ENCODE peak calls at places on chromosomes 1 and 21, in four cellular contexts. J is heart left ventricle, B is tibial nerve, C is upper lobe of left lung. Y is an unnamed sample.

GRCh38 chr1:24975391-24975790 is 45.3 kb upstream of the RUNX3 start:
- DNase-seq in J (no peak), B (no peak), C (no peak), Y (no peak)

GRCh38 chr1:212012034-212012740 is 23.2 kb downstream of the INTS7 start:
- DNase-seq in J (peak), B (peak), C (peak), Y (no peak)

GRCh38 chr1:184624626-184625025 is 130.0 kb downstream of the EDEM3 start:
- DNase-seq in J (no peak), B (no peak), C (no peak), Y (no peak)

GRCh38 chr1:202200112-202200548 is 6.5 kb downstream of the LGR6 start:
- DNase-seq in J (no peak), B (no peak), C (no peak), Y (no peak)

GRCh38 chr1:180981596-180982387 is 40.9 kb downstream of the STX6 start:
- DNase-seq in J (no peak), B (no peak), C (peak), Y (no peak)

GRCh38 chr1:30600706-30601105 is 122.7 kb downstream of the MATN1 start:
- DNase-seq in J (no peak), B (no peak), C (no peak), Y (no peak)

GRCh38 chr1:217969428-217969827 is 315.7 kb upstream of the RRP15 start:
- DNase-seq in J (no peak), B (no peak), C (no peak), Y (no peak)

GRCh38 chr1:10302416-10302815 is 92.0 kb downstream of the KIF1B start:
- DNase-seq in J (no peak), B (no peak), C (no peak), Y (no peak)

GRCh38 chr1:48203287-48203900 is 19.1 kb upstream of the SLC5A9 start:
- DNase-seq in J (no peak), B (no peak), C (no peak), Y (no peak)

GRCh38 chr1:243601720-243602119 is 248.3 kb downstream of the AKT3 start:
- DNase-seq in J (no peak), B (no peak), C (no peak), Y (no peak)

GRCh38 chr1:67748147-67748546 is 63.1 kb downstream of the GADD45A start:
- DNase-seq in J (no peak), B (no peak), C (no peak), Y (no peak)
- H3K4me3 ChIP-seq in J (peak), B (peak), C (no peak), Y (no peak)

DNA sequence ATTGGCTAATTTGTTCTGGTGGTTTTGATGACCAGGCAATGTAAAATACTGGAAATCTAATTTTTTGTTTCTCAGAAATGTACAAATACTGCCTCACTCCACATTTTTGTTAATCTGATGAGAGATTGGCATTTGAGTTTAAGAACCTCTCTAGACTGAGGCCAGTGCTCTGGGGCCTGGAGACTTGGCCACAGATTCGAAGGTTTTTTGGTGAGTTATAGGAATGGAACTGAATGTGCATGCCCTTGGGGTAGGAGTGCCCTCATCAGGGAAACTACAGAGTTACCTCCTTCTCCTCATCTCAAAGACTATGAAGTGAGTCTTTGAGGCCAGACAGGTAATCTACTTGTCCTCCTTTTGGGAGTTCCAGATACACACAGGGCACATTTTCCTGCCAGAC is 347.9 kb downstream of the LTN1 start:
- DNase-seq in J (no peak), B (no peak), C (no peak), Y (no peak)
- TF ChIP-seq CTCF in J (no peak), B (no peak), C (no peak), Y (no peak)

DNA sequence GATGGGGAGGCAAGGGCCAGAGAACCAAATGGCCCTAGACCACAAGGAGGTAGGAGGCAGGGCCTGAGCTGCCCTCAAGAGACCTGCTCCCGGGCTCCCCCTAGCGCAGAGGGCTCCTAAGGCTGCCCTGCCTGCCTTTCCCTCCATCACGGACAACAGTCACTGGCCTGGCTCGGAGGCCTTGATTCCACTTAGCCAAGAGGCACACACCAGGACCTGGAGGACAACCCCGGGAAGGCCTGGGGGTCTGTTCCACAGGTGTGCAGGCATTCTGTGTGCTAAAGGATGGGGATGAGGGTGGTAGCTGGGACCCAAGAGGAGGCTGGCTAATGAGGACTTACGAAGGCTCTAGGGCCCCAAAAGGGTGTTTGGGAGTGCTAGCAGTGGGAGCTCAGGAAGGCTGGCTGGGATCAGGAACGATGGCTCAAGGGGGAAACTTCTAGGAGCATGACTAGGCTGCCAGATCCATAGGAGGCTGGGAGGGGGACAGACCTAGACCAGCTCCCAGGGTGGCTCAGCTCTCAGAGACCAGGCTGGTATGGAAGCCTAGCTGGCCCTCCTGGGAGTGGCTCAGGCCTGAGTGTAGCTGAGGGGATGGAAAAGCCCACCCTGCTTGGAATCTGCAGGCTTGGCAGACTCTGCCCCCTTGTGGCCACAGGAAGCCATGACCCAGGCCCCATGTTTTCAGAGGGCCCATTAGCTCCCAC is 831 bp downstream of the ARTN start:
- DNase-seq in J (peak), B (no peak), C (peak), Y (no peak)
- H3K4me3 ChIP-seq in J (no peak), B (peak), C (no peak), Y (no peak)

GRCh38 chr1:173427146-173428054 is 49.7 kb upstream of the PRDX6 start:
- DNase-seq in J (no peak), B (no peak), C (no peak), Y (no peak)
- TF ChIP-seq CTCF in J (no peak), B (no peak), C (no peak), Y (no peak)

GRCh38 chr1:28298438-28298837 is 30.4 kb upstream of the MED18 start:
- DNase-seq in J (no peak), B (no peak), C (no peak), Y (no peak)

GRCh38 chr1:28295936-28296335 is 32.9 kb upstream of the MED18 start:
- DNase-seq in J (no peak), B (no peak), C (no peak), Y (no peak)

GRCh38 chr1:28297826-28298225 is 31.0 kb upstream of the MED18 start:
- DNase-seq in J (no peak), B (no peak), C (no peak), Y (no peak)

GRCh38 chr1:28291711-28292110 is 32.4 kb downstream of the SESN2 start:
- DNase-seq in J (no peak), B (no peak), C (no peak), Y (no peak)

DNA sequence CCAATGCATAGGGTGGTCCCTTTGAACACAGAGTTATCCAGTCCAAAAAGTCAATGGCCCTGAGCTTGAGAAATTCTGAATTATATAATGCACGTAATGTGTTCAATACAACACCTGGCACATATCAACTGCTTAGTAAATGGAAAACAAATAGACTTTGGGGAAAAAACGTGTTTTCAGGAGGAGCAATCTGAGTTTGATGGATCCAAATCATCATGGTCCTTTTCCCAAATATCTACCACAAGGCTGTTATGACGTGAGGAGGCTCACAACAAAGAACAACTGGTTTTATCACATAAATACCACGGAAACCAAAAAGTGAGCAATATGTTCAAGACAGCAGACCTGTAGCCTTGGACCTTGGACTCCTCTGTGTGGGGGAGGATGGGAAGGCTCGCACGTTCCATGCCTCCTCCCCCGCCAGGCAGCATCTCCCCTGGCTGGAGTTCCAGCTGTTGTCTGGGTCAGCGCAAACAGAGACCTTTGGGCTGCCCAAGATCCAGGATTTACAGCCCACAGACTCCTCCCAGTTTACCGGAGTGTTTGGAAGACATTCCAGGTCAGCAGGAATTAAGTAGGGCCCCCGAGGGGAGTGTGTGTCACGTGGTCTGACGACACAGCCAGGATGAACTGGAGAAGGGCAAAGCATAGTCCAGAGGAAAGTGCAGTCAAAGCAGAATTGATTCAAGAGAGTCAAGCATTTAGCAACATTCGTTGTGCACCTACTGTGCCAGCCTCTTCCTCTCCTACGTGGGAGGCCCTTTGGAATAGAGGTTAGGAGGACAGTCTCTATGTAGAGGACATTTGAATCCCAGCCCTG is 32.2 kb upstream of the MED18 start:
- DNase-seq in J (no peak), B (no peak), C (no peak), Y (peak)
- H3K4me3 ChIP-seq in J (no peak), B (no peak), C (no peak), Y (peak)

GRCh38 chr1:221741364-221741970 is 422 bp downstream of the DUSP10 start:
- DNase-seq in J (peak), B (no peak), C (peak), Y (no peak)

GRCh38 chr1:221743416-221744208 is 1.7 kb upstream of the DUSP10 start:
- DNase-seq in J (no peak), B (no peak), C (peak), Y (no peak)

GRCh38 chr1:221741971-221742554 is at the start of gene DUSP10:
- DNase-seq in J (peak), B (peak), C (peak), Y (peak)

GRCh38 chr1:221740941-221741363 is 937 bp downstream of the DUSP10 start:
- DNase-seq in J (peak), B (no peak), C (no peak), Y (no peak)

GRCh38 chr1:221742555-221743415 is 896 bp upstream of the DUSP10 start:
- DNase-seq in J (peak), B (peak), C (peak), Y (no peak)
- TF ChIP-seq CTCF in J (peak), B (peak), C (peak), Y (no peak)

GRCh38 chr1:204418174-204419063 is 6.8 kb upstream of the PPP1R15B start:
- DNase-seq in J (no peak), B (no peak), C (no peak), Y (no peak)
- H3K4me3 ChIP-seq in J (no peak), B (no peak), C (no peak), Y (no peak)

GRCh38 chr1:20657024-20657423 is 4.1 kb downstream of the DDOST start:
- DNase-seq in J (no peak), B (no peak), C (no peak), Y (no peak)

GRCh38 chr1:20648946-20649345 is 12.2 kb downstream of the DDOST start:
- DNase-seq in J (no peak), B (no peak), C (no peak), Y (no peak)

GRCh38 chr1:20652300-20652699 is 8.9 kb downstream of the DDOST start:
- DNase-seq in J (no peak), B (no peak), C (no peak), Y (no peak)

GRCh38 chr1:20658166-20658915 is 2.8 kb downstream of the DDOST start:
- DNase-seq in J (no peak), B (no peak), C (no peak), Y (no peak)

DNA sequence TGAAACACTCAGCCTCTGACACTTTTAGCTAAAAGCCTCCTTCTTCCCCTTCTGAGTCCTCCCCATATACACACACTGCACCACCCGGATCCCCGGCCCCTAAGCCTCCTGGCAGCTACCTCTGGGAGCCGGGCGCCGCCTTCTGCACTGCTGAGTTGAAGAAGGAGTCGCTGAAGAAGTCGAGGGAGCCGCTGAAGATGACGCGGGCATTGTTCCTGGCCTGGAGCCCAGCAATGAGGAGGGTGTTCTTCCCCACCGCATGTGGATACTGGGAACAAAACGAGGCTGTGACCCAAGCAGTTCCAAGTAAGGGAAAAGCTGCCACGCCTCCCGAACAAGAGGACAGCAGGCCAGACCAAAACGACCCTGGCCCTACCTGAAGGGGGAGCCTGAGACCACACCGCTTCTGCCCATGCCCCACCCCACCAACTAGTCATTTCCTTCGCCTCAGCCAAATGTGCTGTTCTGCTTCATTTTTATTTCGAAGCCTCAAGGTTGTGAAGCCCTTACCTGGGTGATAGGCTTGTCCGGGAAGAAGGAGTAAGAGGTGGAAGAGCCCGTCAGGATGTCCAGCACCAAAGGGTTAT is 7.0 kb downstream of the DDOST start:
- DNase-seq in J (peak), B (no peak), C (no peak), Y (no peak)
- TF ChIP-seq CTCF in J (no peak), B (no peak), C (no peak), Y (no peak)